ENCODE peak calls at places on chromosomes 16 and 17, in four cellular contexts. One of them, this sample, is unnamed.

GRCh38 chr17:54527941-54528340 is 372.7 kb upstream of the TOM1L1 start:
- DNase-seq in heart right ventricle: no peak
- DNase-seq in fibroblast of lung: no peak
- DNase-seq in transverse colon: no peak
- DNase-seq in this sample: no peak

GRCh38 chr17:48491527-48492273 is 39.1 kb downstream of the HOXB1 start:
- DNase-seq in transverse colon: no peak
- DNase-seq in heart right ventricle: no peak
- DNase-seq in fibroblast of lung: no peak
- DNase-seq in this sample: no peak

GRCh38 chr16:30652005-30652296 is 1.2 kb downstream of the PRR14 start:
- DNase-seq in transverse colon: no peak
- DNase-seq in fibroblast of lung: no peak
- DNase-seq in heart right ventricle: no peak
- DNase-seq in this sample: no peak

GRCh38 chr16:86300746-86301480 is 209.4 kb upstream of the FOXF1 start:
- DNase-seq in heart right ventricle: no peak
- DNase-seq in fibroblast of lung: peak; percentile 35
- DNase-seq in transverse colon: no peak
- DNase-seq in this sample: no peak

GRCh38 chr17:42133461-42134041 is 10.9 kb downstream of the HSPB9 start:
- DNase-seq in fibroblast of lung: no peak
- DNase-seq in heart right ventricle: no peak
- DNase-seq in transverse colon: peak; percentile 64
- DNase-seq in this sample: peak; percentile 67

GRCh38 chr17:39167492-39167891 is 1.5 kb upstream of the ARL5C start:
- DNase-seq in transverse colon: no peak
- DNase-seq in fibroblast of lung: no peak
- DNase-seq in heart right ventricle: peak; percentile 40
- DNase-seq in this sample: no peak

GRCh38 chr17:38512473-38513058 is 84.3 kb downstream of the ARHGAP23 start:
- DNase-seq in fibroblast of lung: no peak
- DNase-seq in heart right ventricle: no peak
- DNase-seq in transverse colon: no peak
- DNase-seq in this sample: no peak

GRCh38 chr17:59963738-59964454 is 644 bp downstream of the RNFT1 start:
- DNase-seq in fibroblast of lung: peak; percentile 67
- DNase-seq in transverse colon: peak; percentile 60
- DNase-seq in heart right ventricle: peak; percentile 29
- DNase-seq in this sample: no peak

GRCh38 chr17:40069751-40070643 is 7.2 kb downstream of the THRA start:
- DNase-seq in heart right ventricle: peak; percentile 31
- DNase-seq in fibroblast of lung: peak; percentile 51
- DNase-seq in transverse colon: peak; percentile 75
- DNase-seq in this sample: no peak

GRCh38 chr17:78133971-78134898 is 3.7 kb downstream of the TMC8 start:
- DNase-seq in transverse colon: peak; percentile 82
- DNase-seq in heart right ventricle: no peak
- DNase-seq in fibroblast of lung: no peak
- DNase-seq in this sample: no peak

GRCh38 chr16:81444448-81445121 is at the start of gene CMIP:
- DNase-seq in heart right ventricle: peak; percentile 88
- DNase-seq in transverse colon: peak; percentile 89
- DNase-seq in fibroblast of lung: peak; percentile 72
- DNase-seq in this sample: no peak

GRCh38 chr17:1095093-1095852 is 84.5 kb downstream of the ABR start:
- DNase-seq in heart right ventricle: peak; percentile 58
- DNase-seq in fibroblast of lung: no peak
- DNase-seq in transverse colon: no peak
- DNase-seq in this sample: no peak

GRCh38 chr16:27085182-27085581 is 18.5 kb downstream of the C16orf82 start:
- DNase-seq in fibroblast of lung: no peak
- DNase-seq in heart right ventricle: no peak
- DNase-seq in transverse colon: no peak
- DNase-seq in this sample: no peak

GRCh38 chr16:3094289-3095027 is 4.6 kb downstream of the ZSCAN10 start:
- DNase-seq in transverse colon: peak; percentile 57
- DNase-seq in heart right ventricle: no peak
- DNase-seq in fibroblast of lung: no peak
- DNase-seq in this sample: no peak

GRCh38 chr17:42680331-42680808 is 1.3 kb downstream of the CCR10 start:
- DNase-seq in heart right ventricle: no peak
- DNase-seq in fibroblast of lung: peak; percentile 49
- DNase-seq in transverse colon: peak; percentile 34
- DNase-seq in this sample: no peak

DNA sequence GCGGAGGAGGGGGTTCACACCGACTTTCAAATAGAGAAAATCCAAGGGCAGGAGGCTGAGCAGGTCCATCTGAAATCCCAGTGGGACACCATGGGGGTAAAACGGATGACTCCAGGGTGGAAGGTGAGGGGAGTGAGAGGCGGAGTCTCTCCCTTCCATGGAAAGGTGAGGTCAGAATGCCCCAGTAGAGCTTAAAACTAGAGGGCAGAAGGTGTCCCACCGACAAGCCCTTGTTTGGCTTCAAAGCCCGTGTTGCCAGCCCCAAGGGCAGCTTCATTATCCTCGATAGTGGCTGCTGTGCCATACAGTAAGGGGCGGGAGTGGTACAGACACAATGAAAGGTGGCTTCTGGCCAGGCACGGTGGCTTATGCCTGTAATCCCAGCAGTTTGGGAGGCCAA is 55.7 kb downstream of the CNGB1 start:
- DNase-seq in heart right ventricle: no peak
- DNase-seq in fibroblast of lung: no peak
- DNase-seq in transverse colon: no peak
- DNase-seq in this sample: no peak
- H3K4me1 ChIP-seq in heart right ventricle: no peaks in the 10 kb centered on the region
- H3K4me1 ChIP-seq in fibroblast of lung: no peaks in the 10 kb centered on the region
- H3K4me1 ChIP-seq in transverse colon: no peaks in the 10 kb centered on the region
- H3K4me1 ChIP-seq in this sample: no peaks in the 10 kb centered on the region

GRCh38 chr17:73138541-73139138 is 26.2 kb upstream of the SSTR2 start:
- DNase-seq in fibroblast of lung: no peak
- DNase-seq in heart right ventricle: peak; percentile 14
- DNase-seq in transverse colon: no peak
- DNase-seq in this sample: no peak
- H3K4me1 ChIP-seq in fibroblast of lung: no peaks in the 10 kb centered on the region
- H3K4me1 ChIP-seq in heart right ventricle: no peaks in the 10 kb centered on the region
- H3K4me1 ChIP-seq in transverse colon: no peaks in the 10 kb centered on the region
- H3K4me1 ChIP-seq in this sample: no peaks in the 10 kb centered on the region

DNA sequence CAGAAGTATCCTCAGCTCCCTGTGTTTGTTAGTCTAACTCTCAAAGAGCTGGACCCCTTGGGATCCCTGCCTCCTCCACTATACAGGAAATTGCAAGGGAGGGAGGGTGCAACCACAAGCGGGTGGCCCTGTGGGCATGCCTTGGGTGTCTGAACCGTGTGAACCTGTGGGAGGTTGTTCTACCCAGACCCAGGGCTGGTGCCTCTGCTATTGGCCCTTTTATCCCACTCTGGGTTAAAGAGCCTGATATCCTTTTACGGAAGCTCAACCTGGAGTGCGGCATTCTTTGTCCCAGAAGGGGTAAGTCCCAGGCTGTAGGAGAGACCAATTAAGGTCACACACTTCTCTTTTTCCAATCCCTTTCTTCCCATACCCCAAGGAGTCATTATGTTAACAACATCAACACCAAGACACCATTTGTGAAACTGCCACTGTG is 53.4 kb downstream of the ARSG start:
- DNase-seq in heart right ventricle: no peak
- DNase-seq in fibroblast of lung: no peak
- DNase-seq in transverse colon: peak; percentile 21
- DNase-seq in this sample: no peak
- H3K4me1 ChIP-seq in heart right ventricle: no peaks in the 10 kb centered on the region
- H3K4me1 ChIP-seq in fibroblast of lung: no peaks in the 10 kb centered on the region
- H3K4me1 ChIP-seq in transverse colon: peaks cover 3% of the 10 kb centered on the region
- H3K4me1 ChIP-seq in this sample: no peaks in the 10 kb centered on the region

DNA sequence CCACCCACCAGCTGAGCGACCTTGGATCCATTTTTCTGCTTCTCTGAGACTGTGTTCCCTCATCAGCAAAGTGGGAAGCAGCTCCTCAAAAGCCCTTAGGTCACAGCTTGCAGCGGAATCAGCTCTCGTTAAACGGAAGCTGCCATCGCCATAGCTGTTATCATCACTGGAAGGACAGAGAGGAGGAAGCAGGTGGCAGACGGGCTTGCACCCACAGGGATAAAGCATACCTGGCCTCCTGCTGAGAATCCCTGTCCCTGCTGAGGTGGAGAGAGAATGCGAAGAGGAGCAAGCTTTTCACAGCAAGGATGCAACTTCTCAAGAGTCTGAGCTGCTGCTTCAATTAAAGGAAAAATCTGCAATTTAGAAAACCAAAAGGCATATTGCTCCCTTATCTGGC is 106.6 kb downstream of the CLEC16A start:
- DNase-seq in heart right ventricle: no peak
- DNase-seq in fibroblast of lung: no peak
- DNase-seq in transverse colon: no peak
- DNase-seq in this sample: no peak
- H3K4me1 ChIP-seq in heart right ventricle: no peaks in the 10 kb centered on the region
- H3K4me1 ChIP-seq in fibroblast of lung: peaks cover 19% of the 10 kb centered on the region
- H3K4me1 ChIP-seq in transverse colon: peaks cover 5% of the 10 kb centered on the region
- H3K4me1 ChIP-seq in this sample: peaks cover 14% of the 10 kb centered on the region

DNA sequence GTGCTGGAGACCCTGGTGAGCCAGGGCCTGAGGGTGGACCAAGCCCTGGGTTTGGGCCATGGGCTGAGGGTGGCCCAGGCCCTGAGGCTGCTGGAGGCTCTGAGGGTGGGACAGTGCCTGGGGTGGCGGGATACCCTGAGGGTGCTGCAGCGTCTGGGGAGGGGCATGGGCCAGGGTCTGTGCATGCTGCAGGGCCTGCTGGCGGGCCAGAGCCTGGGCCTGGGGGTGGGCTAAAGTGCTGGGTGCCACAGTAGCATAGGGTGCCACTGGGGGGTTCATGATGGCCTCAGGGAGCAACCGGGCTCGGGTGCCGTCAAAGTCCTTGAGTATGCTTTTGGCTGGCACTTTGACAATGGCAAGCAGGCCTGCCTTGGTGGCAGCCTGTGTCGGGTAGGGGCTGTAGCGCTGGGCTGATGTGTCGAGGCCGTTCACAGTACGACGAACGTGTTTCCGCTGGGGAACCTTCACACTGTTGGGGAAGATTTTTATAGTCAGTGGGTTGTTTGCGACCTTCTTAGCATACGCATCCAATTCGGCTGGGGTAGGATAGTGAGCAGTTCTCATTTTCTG is 15.6 kb downstream of the TRAF4 start:
- DNase-seq in fibroblast of lung: no peak
- DNase-seq in heart right ventricle: no peak
- DNase-seq in transverse colon: no peak
- DNase-seq in this sample: no peak
- H3K4me1 ChIP-seq in fibroblast of lung: peaks cover 2% of the 10 kb centered on the region
- H3K4me1 ChIP-seq in heart right ventricle: peaks cover 30% of the 10 kb centered on the region
- H3K4me1 ChIP-seq in transverse colon: peaks cover 17% of the 10 kb centered on the region
- H3K4me1 ChIP-seq in this sample: no peaks in the 10 kb centered on the region

DNA sequence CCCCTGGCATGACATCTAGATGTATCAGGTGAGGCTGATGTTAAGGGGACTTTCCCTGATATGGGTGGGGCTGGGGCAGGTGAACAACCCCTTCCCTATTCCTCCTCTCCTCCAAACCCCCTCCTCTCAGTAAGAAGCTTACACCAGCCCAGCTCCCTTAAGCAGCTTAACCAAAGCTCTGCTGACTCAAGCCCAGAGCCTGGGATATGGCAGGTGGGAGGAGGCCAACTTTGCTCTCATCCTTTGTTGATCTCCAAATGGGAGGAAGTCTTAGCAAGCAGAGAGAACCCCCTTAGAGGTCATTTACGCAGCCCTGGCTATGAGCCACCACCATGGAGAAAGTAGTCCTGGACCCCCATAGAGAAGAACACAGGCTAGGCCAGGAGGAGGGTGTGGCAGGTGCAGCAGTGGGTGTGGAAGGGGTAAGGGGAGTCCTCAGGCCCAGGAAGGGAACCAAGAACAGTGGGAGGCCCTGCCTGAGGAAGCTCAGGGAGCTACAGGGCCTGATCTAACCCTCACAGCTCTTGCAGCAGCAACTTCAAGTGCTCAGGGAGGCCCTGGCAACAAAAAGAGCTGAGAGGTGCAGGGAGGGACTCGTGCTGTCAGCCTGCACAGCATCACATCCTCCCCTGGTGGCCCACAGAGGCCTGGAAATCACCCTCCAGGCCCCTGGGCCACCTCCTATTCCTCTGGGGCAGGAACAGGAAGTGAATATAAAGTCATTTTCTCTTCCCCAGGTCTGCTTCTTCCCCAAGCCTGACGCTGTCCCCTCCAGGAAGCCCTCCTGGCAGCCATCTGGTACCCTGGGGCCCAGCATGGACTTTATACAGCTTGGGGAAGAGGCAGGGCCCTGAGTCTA is 2.9 kb downstream of the UNC119 start:
- DNase-seq in heart right ventricle: no peak
- DNase-seq in transverse colon: no peak
- DNase-seq in fibroblast of lung: no peak
- DNase-seq in this sample: no peak
- H3K4me1 ChIP-seq in heart right ventricle: peaks cover 9% of the 10 kb centered on the region
- H3K4me1 ChIP-seq in transverse colon: peaks cover 37% of the 10 kb centered on the region
- H3K4me1 ChIP-seq in fibroblast of lung: peaks cover 3% of the 10 kb centered on the region
- H3K4me1 ChIP-seq in this sample: peaks cover 13% of the 10 kb centered on the region

GRCh38 chr16:89352091-89352681 is 134.7 kb downstream of the ZNF778 start:
- DNase-seq in heart right ventricle: no peak
- DNase-seq in fibroblast of lung: no peak
- DNase-seq in transverse colon: no peak
- DNase-seq in this sample: no peak

GRCh38 chr16:89347807-89348206 is 130.3 kb downstream of the ZNF778 start:
- DNase-seq in transverse colon: no peak
- DNase-seq in fibroblast of lung: no peak
- DNase-seq in heart right ventricle: no peak
- DNase-seq in this sample: no peak

GRCh38 chr16:89351645-89352044 is 134.1 kb downstream of the ZNF778 start:
- DNase-seq in fibroblast of lung: no peak
- DNase-seq in heart right ventricle: no peak
- DNase-seq in transverse colon: no peak
- DNase-seq in this sample: no peak

GRCh38 chr16:89349947-89350633 is 132.6 kb downstream of the ZNF778 start:
- DNase-seq in fibroblast of lung: no peak
- DNase-seq in heart right ventricle: no peak
- DNase-seq in transverse colon: no peak
- DNase-seq in this sample: no peak

DNA sequence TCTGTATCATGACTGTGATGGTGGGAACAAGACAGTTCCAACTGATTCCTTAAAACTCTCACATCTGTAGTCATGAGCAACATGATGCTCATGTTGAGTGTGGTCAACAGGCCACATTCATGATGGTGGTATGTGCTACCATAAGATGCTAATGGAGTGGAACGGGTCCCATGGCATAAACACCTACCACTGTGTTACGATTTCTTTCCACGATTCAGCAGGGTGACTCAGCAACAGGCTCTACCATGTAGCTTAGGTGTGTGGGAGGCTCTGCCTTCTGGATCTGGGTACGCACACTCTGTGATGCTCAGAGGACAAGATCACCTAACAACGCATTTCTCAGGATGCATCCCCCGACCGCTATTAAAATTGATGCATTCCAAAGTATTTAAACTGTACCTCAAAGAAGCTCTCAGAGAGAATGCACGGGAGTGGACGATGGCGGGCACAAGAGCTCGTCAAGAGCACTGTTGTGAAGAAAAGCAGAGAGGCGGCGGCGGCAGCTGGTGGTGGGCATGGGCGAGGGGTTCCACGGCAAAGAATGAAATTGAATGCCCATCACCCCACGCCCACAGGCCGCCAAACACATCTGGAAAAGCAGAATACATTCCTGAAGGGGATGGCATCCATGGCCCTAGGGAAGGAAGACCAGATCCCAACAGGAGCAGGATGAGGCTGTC is 133.3 kb downstream of the ZNF778 start:
- DNase-seq in transverse colon: no peak
- DNase-seq in fibroblast of lung: peak; percentile 70
- DNase-seq in heart right ventricle: no peak
- DNase-seq in this sample: no peak
- H3K4me1 ChIP-seq in transverse colon: peaks cover 53% of the 10 kb centered on the region
- H3K4me1 ChIP-seq in fibroblast of lung: peaks cover 2% of the 10 kb centered on the region
- H3K4me1 ChIP-seq in heart right ventricle: peaks cover 42% of the 10 kb centered on the region
- H3K4me1 ChIP-seq in this sample: peaks cover 51% of the 10 kb centered on the region

This sample was measured in vagina.